ENCODE peak calls at places on chromosomes 2 and 18, in seven cellular contexts. H, M, L, R, B, Q and W are unnamed samples.

GRCh38 chr2:240628507-240629418 is 3.5 kb downstream of the GPR35 start:
- DNase-seq in H (no peak), M (no peak), L (no peak), R (no peak), B (no peak), Q (no peak), W (no peak)

GRCh38 chr2:217691920-217692666 is 310.7 kb downstream of the TNS1 start:
- DNase-seq in H (no peak), M (no peak), L (no peak), R (peak), B (no peak), Q (peak), W (peak)

GRCh38 chr2:196479350-196479749 is 160.2 kb upstream of the CCDC150 start:
- DNase-seq in H (no peak), M (no peak), L (no peak), R (peak), B (no peak), Q (no peak), W (peak)

GRCh38 chr18:11925800-11926481 is 17.8 kb upstream of the MPPE1 start:
- DNase-seq in H (no peak), M (no peak), L (no peak), R (no peak), B (no peak), Q (no peak), W (no peak)

GRCh38 chr2:207683879-207684627 is 27.4 kb upstream of the CCNYL1 start:
- DNase-seq in H (no peak), M (no peak), L (no peak), R (peak), B (no peak), Q (peak), W (peak)

GRCh38 chr2:19955544-19956422 is 34.1 kb downstream of the WDR35 start:
- DNase-seq in H (peak), M (peak), L (peak), R (peak), B (peak), Q (peak), W (peak)

GRCh38 chr2:201973316-201973715 is 60.3 kb upstream of the FZD7 start:
- DNase-seq in H (no peak), M (no peak), L (no peak), R (no peak), B (no peak), Q (no peak), W (no peak)

GRCh38 chr2:61878756-61879155 is 9.7 kb downstream of the CCT4 start:
- DNase-seq in H (no peak), M (no peak), L (no peak), R (no peak), B (no peak), Q (no peak), W (no peak)

GRCh38 chr2:222912117-222912516 is 51.3 kb downstream of the ACSL3 start:
- DNase-seq in H (no peak), M (no peak), L (no peak), R (peak), B (no peak), Q (peak), W (no peak)

GRCh38 chr2:42105330-42106256 is 57.8 kb downstream of the PKDCC start:
- DNase-seq in H (peak), M (peak), L (peak), R (no peak), B (no peak), Q (peak), W (no peak)

GRCh38 chr2:95664086-95664441 is 72.3 kb downstream of the TRIM43 start:
- DNase-seq in H (no peak), M (no peak), L (no peak), R (no peak), B (no peak), Q (no peak), W (no peak)

GRCh38 chr2:39107156-39107555 is 13.7 kb downstream of the SOS1 start:
- DNase-seq in H (peak), M (no peak), L (no peak), R (peak), B (no peak), Q (peak), W (no peak)